ENCODE peak calls at places on chromosomes 13 and 19, in eight cellular contexts. One of them, this sample, is unnamed.

GRCh38 chr13:108572782-108573211 is 56.6 kb upstream of the MYO16 start:
- DNase-seq in retina: no peak
- DNase-seq in LoVo: no peak
- DNase-seq in C1 segment of cervical spinal cord: no peak
- DNase-seq in glutamatergic neuron: no peak
- DNase-seq in activated naive CD8-positive, alpha-beta T cell treated with anti-CD3 and anti-CD28 coated beads for 36 hours: no peak
- DNase-seq in ovary: no peak
- DNase-seq in psoas muscle: no peak
- DNase-seq in this sample: no peak

GRCh38 chr19:6527893-6528543 is 2.8 kb upstream of the TNFSF9 start:
- DNase-seq in psoas muscle: no peak
- DNase-seq in ovary: no peak
- DNase-seq in activated naive CD8-positive, alpha-beta T cell treated with anti-CD3 and anti-CD28 coated beads for 36 hours: no peak
- DNase-seq in glutamatergic neuron: no peak
- DNase-seq in retina: no peak
- DNase-seq in LoVo: no peak
- DNase-seq in C1 segment of cervical spinal cord: no peak
- DNase-seq in this sample: peak; percentile 83

GRCh38 chr19:1063030-1063908 is 3.7 kb upstream of the ARHGAP45 start:
- DNase-seq in psoas muscle: peak; percentile 70
- DNase-seq in retina: no peak
- DNase-seq in ovary: no peak
- DNase-seq in activated naive CD8-positive, alpha-beta T cell treated with anti-CD3 and anti-CD28 coated beads for 36 hours: peak; percentile 66
- DNase-seq in LoVo: no peak
- DNase-seq in C1 segment of cervical spinal cord: no peak
- DNase-seq in glutamatergic neuron: no peak
- DNase-seq in this sample: peak; percentile 71

GRCh38 chr19:15074371-15074770 is 7.6 kb upstream of the OR1I1 start:
- DNase-seq in activated naive CD8-positive, alpha-beta T cell treated with anti-CD3 and anti-CD28 coated beads for 36 hours: no peak
- DNase-seq in C1 segment of cervical spinal cord: no peak
- DNase-seq in glutamatergic neuron: no peak
- DNase-seq in retina: no peak
- DNase-seq in ovary: no peak
- DNase-seq in psoas muscle: no peak
- DNase-seq in LoVo: no peak
- DNase-seq in this sample: no peak

GRCh38 chr13:24870380-24870760 is 106.4 kb downstream of the RNF17 start:
- DNase-seq in retina: no peak
- DNase-seq in C1 segment of cervical spinal cord: no peak
- DNase-seq in psoas muscle: no peak
- DNase-seq in glutamatergic neuron: no peak
- DNase-seq in LoVo: no peak
- DNase-seq in activated naive CD8-positive, alpha-beta T cell treated with anti-CD3 and anti-CD28 coated beads for 36 hours: no peak
- DNase-seq in ovary: no peak
- DNase-seq in this sample: no peak

GRCh38 chr13:26929971-26930730 is 169.6 kb upstream of the GPR12 start:
- DNase-seq in glutamatergic neuron: peak; percentile 93
- DNase-seq in LoVo: peak; percentile 71
- DNase-seq in ovary: peak; percentile 53
- DNase-seq in activated naive CD8-positive, alpha-beta T cell treated with anti-CD3 and anti-CD28 coated beads for 36 hours: peak; percentile 65
- DNase-seq in psoas muscle: peak; percentile 72
- DNase-seq in retina: peak; percentile 90
- DNase-seq in C1 segment of cervical spinal cord: peak; percentile 44
- DNase-seq in this sample: peak; percentile 76

GRCh38 chr19:7509625-7510024 is 6.3 kb upstream of the ZNF358 start:
- DNase-seq in ovary: no peak
- DNase-seq in psoas muscle: no peak
- DNase-seq in retina: no peak
- DNase-seq in C1 segment of cervical spinal cord: no peak
- DNase-seq in activated naive CD8-positive, alpha-beta T cell treated with anti-CD3 and anti-CD28 coated beads for 36 hours: no peak
- DNase-seq in glutamatergic neuron: no peak
- DNase-seq in LoVo: no peak
- DNase-seq in this sample: no peak

GRCh38 chr13:43085545-43085944 is 62.2 kb downstream of the DNAJC15 start:
- DNase-seq in psoas muscle: no peak
- DNase-seq in glutamatergic neuron: no peak
- DNase-seq in LoVo: peak; percentile 30
- DNase-seq in retina: no peak
- DNase-seq in C1 segment of cervical spinal cord: no peak
- DNase-seq in activated naive CD8-positive, alpha-beta T cell treated with anti-CD3 and anti-CD28 coated beads for 36 hours: no peak
- DNase-seq in ovary: no peak
- DNase-seq in this sample: no peak

GRCh38 chr13:66915596-66916185 is 314.4 kb downstream of the PCDH9 start:
- DNase-seq in C1 segment of cervical spinal cord: no peak
- DNase-seq in activated naive CD8-positive, alpha-beta T cell treated with anti-CD3 and anti-CD28 coated beads for 36 hours: no peak
- DNase-seq in LoVo: no peak
- DNase-seq in ovary: no peak
- DNase-seq in psoas muscle: no peak
- DNase-seq in retina: no peak
- DNase-seq in glutamatergic neuron: no peak
- DNase-seq in this sample: no peak

GRCh38 chr19:3440082-3440481 is 40.2 kb downstream of the SMIM24 start:
- DNase-seq in psoas muscle: peak; percentile 82
- DNase-seq in C1 segment of cervical spinal cord: no peak
- DNase-seq in glutamatergic neuron: peak; percentile 56
- DNase-seq in activated naive CD8-positive, alpha-beta T cell treated with anti-CD3 and anti-CD28 coated beads for 36 hours: peak; percentile 57
- DNase-seq in retina: no peak
- DNase-seq in ovary: no peak
- DNase-seq in LoVo: no peak
- DNase-seq in this sample: peak; percentile 82

GRCh38 chr19:2294377-2295335 is 12.7 kb upstream of the PEAK3 start:
- DNase-seq in retina: peak; percentile 75
- DNase-seq in ovary: no peak
- DNase-seq in activated naive CD8-positive, alpha-beta T cell treated with anti-CD3 and anti-CD28 coated beads for 36 hours: no peak
- DNase-seq in C1 segment of cervical spinal cord: peak; percentile 77
- DNase-seq in LoVo: no peak
- DNase-seq in psoas muscle: no peak
- DNase-seq in glutamatergic neuron: peak; percentile 54
- DNase-seq in this sample: no peak